ENCODE peak calls at places on chromosomes 3 and 15, in ten cellular contexts. Q is fibroblast of mammary gland, R is endodermal cell, L is Panc1, M is nephron progenitor cell, Y is neural progenitor cell, I is heart right ventricle, E is pancreas, B is PC-9, O is choroid plexus epithelial cell. H is an unnamed sample.

GRCh38 chr15:71517751-71518150 is 292.6 kb upstream of the NR2E3 start:
- DNase-seq in Q (no peak), R (no peak), L (no peak), M (no peak), Y (no peak), I (no peak), E (no peak), B (no peak), O (no peak), H (no peak)

GRCh38 chr15:35752134-35752466 is 206.1 kb upstream of the DPH6 start:
- DNase-seq in Q (no peak), R (no peak), L (no peak), M (no peak), Y (no peak), I (no peak), E (no peak), B (no peak), O (no peak), H (no peak)

GRCh38 chr3:100042577-100042981 is 71.7 kb downstream of the FILIP1L start:
- DNase-seq in Q (peak; percentile 83), R (no peak), L (peak; percentile 48), M (no peak), Y (no peak), I (no peak), E (no peak), B (peak; percentile 16), O (peak; percentile 69), H (no peak)

GRCh38 chr3:104909188-104909587 is 457.5 kb upstream of the ALCAM start:
- DNase-seq in Q (peak; percentile 79), R (no peak), L (no peak), M (no peak), Y (no peak), I (no peak), E (no peak), B (no peak), O (peak; percentile 86), H (no peak)

GRCh38 chr15:99051308-99051707 is 43.7 kb upstream of the PGPEP1L start:
- DNase-seq in Q (no peak), R (peak; percentile 41), L (no peak), M (no peak), Y (no peak), I (no peak), E (no peak), B (no peak), O (no peak), H (no peak)

GRCh38 chr3:120469440-120470415 is 18.9 kb upstream of the FSTL1 start:
- DNase-seq in Q (no peak), R (peak; percentile 84), L (no peak), M (no peak), Y (no peak), I (peak; percentile 18), E (no peak), B (peak; percentile 80), O (peak; percentile 62), H (no peak)

GRCh38 chr3:194130807-194131589 is 5.0 kb upstream of the HES1 start:
- DNase-seq in Q (no peak), R (peak; percentile 72), L (no peak), M (peak; percentile 34), Y (peak; percentile 82), I (no peak), E (peak; percentile 72), B (peak; percentile 82), O (no peak), H (peak; percentile 67)

GRCh38 chr3:45137656-45138181 is 8.5 kb downstream of the CDCP1 start:
- DNase-seq in Q (peak; percentile 75), R (peak; percentile 52), L (no peak), M (no peak), Y (no peak), I (no peak), E (no peak), B (peak; percentile 31), O (peak; percentile 52), H (no peak)

DNA sequence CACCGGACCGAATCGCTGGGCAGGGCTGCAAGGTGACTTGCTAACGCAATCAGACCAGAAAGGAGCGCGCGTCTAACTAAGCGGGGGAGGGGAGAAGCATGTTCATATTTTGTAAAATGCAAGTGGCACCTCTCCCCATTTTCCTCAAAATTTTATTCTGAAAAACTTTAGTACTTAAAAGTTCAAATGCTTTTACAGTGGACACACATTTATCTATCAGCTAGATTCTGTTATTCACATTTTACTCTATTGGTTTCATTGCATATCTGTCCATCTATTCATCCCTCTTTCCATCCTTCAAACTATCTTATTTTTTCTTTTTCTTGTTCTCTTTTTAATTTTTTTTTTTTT is 46.1 kb upstream of the KLHL25 start:
- DNase-seq in Q (no peak), R (no peak), L (no peak), M (no peak), Y (no peak), I (no peak), E (no peak), B (no peak), O (no peak), H (no peak)
- TF ChIP-seq CTCF in Q (no peak), R (no peak), L (peak; percentile 76), M (no peak), Y (no peak), I (peak; percentile 27), E (no peak), B (no peak), O (no peak), H (no peak)

GRCh38 chr3:52441772-52442332 is 3.1 kb downstream of the SEMA3G start:
- DNase-seq in Q (no peak), R (no peak), L (no peak), M (no peak), Y (no peak), I (no peak), E (no peak), B (no peak), O (no peak), H (no peak)
- TF ChIP-seq CTCF in Q (no peak), R (no peak), L (no peak), M (no peak), Y (no peak), I (no peak), E (no peak), B (no peak), O (no peak), H (no peak)

GRCh38 chr3:4887177-4887576 is 92.1 kb upstream of the BHLHE40 start:
- DNase-seq in Q (no peak), R (no peak), L (peak; percentile 53), M (no peak), Y (no peak), I (no peak), E (no peak), B (no peak), O (no peak), H (no peak)

GRCh38 chr3:4885322-4885721 is 93.9 kb upstream of the BHLHE40 start:
- DNase-seq in Q (no peak), R (no peak), L (no peak), M (no peak), Y (no peak), I (no peak), E (no peak), B (no peak), O (peak; percentile 77), H (no peak)

GRCh38 chr3:4886448-4886847 is 92.8 kb upstream of the BHLHE40 start:
- DNase-seq in Q (no peak), R (no peak), L (no peak), M (no peak), Y (no peak), I (no peak), E (no peak), B (no peak), O (no peak), H (no peak)

GRCh38 chr3:4889896-4890295 is 89.3 kb upstream of the BHLHE40 start:
- DNase-seq in Q (peak; percentile 10), R (no peak), L (no peak), M (no peak), Y (no peak), I (no peak), E (no peak), B (no peak), O (peak; percentile 54), H (no peak)

DNA sequence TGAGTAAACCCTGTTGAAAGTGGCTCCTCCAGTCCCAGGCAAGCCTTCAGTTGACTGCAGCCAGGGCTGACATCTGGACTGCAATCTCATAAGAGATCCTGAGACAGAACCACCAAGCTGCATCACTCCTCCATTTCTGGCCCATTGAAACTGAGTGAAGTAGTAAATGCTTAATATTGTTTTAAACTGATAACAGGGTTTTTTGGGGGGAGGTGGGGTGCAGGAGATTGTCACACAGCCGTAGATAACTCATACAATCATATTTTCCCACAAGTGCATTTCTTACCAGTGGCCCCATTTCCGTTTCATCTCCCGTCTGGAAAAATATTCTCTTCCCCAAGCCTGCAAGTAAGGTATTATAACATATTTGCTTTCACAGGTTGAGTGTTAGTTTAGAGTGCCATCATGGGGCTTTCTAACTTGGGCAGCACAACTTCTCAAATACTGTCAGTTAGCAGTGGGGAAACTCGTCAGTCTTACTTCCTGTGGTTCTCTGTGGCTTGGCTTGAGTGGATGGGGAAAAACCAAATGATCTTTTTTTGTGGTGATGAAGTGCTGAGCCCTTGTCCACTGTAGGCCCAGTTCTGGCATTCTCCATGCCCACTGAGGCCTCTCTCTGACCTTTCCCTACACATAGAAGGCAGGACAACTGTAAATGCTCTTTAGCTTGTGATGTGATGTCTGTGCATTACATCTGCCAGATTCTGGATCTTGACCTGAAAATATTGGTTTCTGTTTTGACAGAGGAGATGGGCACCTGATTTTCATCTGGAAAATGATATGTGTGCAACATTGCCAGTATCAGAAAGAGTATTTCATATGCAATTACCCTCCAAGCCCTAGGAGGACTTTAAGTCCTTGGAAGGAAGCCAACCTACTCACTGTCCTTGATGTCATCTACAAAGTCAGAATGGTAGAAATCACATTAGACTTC is 90.1 kb upstream of the BHLHE40 start:
- DNase-seq in Q (peak; percentile 67), R (no peak), L (no peak), M (no peak), Y (no peak), I (no peak), E (no peak), B (no peak), O (peak; percentile 18), H (peak; percentile 51)
- TF ChIP-seq CTCF in Q (no peak), R (no peak), L (no peak), M (no peak), Y (no peak), I (no peak), E (no peak), B (no peak), O (no peak), H (peak; percentile 37)

DNA sequence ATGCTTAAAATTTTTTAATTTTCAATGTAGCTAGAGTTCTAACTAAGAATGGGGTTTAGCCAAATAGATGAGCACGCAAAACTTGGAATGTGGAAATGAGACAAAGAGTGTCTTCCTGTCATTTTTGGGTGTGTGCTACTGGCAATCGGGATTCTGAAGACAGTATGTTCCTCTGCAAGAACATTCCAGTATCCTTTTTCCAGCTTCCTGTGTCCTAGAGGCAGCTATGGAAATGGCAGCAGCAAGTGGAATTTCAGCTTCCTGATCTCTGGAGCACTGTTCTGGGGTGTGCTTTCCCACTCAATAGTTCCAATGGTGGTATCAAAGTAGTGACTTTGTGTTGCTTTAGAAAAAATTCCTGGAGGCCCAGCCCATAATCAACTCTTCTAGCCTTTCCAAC is 642.9 kb upstream of the KCNMB2 start:
- DNase-seq in Q (no peak), R (no peak), L (no peak), M (no peak), Y (no peak), I (no peak), E (no peak), B (no peak), O (no peak), H (no peak)
- TF ChIP-seq CTCF in Q (peak; percentile 38), R (peak; percentile 55), L (no peak), M (no peak), Y (peak; percentile 7), I (no peak), E (no peak), B (no peak), O (peak; percentile 39), H (no peak)

H was measured in GM13977.